ENCODE peak calls at places on chromosomes 6 and 20, in four cellular contexts. Z, E, S and U are unnamed samples.

GRCh38 chr6:39754493-39755115 is 29.4 kb upstream of the KIF6 start:
- DNase-seq in E (no peak), S (no peak), Z (no peak), U (no peak)

GRCh38 chr20:59314872-59315500 is 14.6 kb downstream of the EDN3 start:
- DNase-seq in E (no peak), S (no peak), Z (no peak), U (no peak)

GRCh38 chr6:36834576-36835293 is 4.5 kb downstream of the CPNE5 start:
- DNase-seq in S (no peak), E (no peak), Z (no peak), U (no peak)

GRCh38 chr6:33950891-33951889 is 147.4 kb upstream of the MLN start:
- DNase-seq in S (no peak), E (no peak), Z (no peak), U (no peak)

GRCh38 chr6:49915035-49915434 is 48.7 kb upstream of the CRISP1 start:
- DNase-seq in S (no peak), E (no peak), Z (no peak), U (no peak)

GRCh38 chr6:43867246-43867645 is 97.2 kb downstream of the VEGFA start:
- DNase-seq in S (no peak), Z (no peak), E (no peak), U (no peak)

GRCh38 chr6:24648276-24648675 is 2.3 kb upstream of the KIAA0319 start:
- DNase-seq in Z (no peak), S (no peak), E (no peak), U (no peak)

GRCh38 chr6:161434921-161435411 is 161.1 kb upstream of the AGPAT4 start:
- DNase-seq in E (peak; percentile 90), Z (no peak), S (no peak), U (peak; percentile 87)

GRCh38 chr6:11050735-11051134 is 6.6 kb upstream of the ELOVL2 start:
- DNase-seq in E (peak; percentile 25), S (no peak), Z (no peak), U (no peak)

GRCh38 chr6:143238306-143238705 is 177.6 kb downstream of the AIG1 start:
- DNase-seq in Z (no peak), S (no peak), E (no peak), U (no peak)

GRCh38 chr6:14278436-14278835 is 160.9 kb downstream of the CD83 start:
- DNase-seq in S (no peak), Z (no peak), E (no peak), U (no peak)

GRCh38 chr6:153058291-153058690 is 55.8 kb upstream of the MTRF1L start:
- DNase-seq in S (no peak), Z (no peak), E (peak; percentile 41), U (peak; percentile 40)

GRCh38 chr6:87139236-87139635 is 16.1 kb upstream of the ZNF292 start:
- DNase-seq in E (peak; percentile 66), Z (peak; percentile 36), S (peak; percentile 53), U (peak; percentile 73)

GRCh38 chr6:163352011-163352685 is 62.4 kb upstream of the QKI start:
- DNase-seq in Z (no peak), S (no peak), E (peak; percentile 73), U (no peak)

GRCh38 chr6:56291278-56291917 is 44.0 kb upstream of the COL21A1 start:
- DNase-seq in Z (no peak), S (no peak), E (no peak), U (peak; percentile 31)

DNA sequence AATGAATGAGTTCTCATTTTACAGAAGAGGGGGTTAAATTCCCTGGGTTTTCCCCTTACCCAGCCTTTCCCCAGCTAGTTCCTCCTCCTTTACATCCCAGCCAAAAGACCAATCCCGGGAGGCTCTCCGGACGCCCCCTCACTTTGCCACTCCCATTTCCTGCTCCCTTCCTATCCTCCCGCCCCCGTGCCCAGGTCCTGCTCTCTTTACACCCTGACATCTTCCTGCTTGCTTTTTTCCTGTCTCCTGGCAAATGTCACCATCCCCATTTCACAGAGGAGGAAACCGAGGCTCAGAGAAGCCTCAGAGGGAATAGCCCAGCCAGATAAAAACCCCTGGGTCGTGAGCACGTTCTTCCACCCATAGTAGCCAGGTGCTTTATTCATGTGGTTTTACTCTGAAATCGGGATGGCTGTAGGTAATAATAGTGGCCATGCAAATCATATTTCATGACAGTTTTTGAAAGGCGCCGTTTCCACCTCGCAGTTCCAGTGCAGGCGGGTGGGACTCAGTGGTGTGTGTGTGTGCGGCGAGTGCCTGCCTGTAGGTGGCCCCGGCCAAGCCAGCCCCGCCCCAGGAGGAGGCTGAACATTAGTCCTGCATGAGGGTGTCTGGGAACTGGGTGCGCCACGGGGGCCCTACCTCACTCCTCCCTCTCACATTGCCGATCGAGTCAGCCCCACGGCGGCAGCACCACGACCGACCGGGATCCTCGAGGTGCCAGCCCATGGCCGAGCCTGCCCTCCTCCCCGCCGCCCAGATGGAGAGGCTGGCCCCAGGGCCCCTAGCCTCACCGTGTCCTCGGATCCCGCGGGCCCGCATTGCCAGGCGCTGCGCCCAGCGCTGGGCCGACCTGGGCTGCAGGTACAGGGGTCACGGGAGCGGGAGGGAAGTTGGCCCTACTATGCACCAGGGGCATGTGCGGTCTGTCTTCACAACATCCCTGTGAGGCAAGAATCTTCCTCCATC is at the start of gene ARHGAP40:
- DNase-seq in E (no peak), Z (peak; percentile 58), S (peak; percentile 56), U (peak; percentile 30)
- TF ChIP-seq CTCF in E (no peak), Z (peak; percentile 25), S (no peak), U (no peak)

GRCh38 chr6:67003844-67004243 is 1296.8 kb upstream of the EYS start:
- DNase-seq in S (no peak), Z (no peak), E (no peak), U (no peak)

DNA sequence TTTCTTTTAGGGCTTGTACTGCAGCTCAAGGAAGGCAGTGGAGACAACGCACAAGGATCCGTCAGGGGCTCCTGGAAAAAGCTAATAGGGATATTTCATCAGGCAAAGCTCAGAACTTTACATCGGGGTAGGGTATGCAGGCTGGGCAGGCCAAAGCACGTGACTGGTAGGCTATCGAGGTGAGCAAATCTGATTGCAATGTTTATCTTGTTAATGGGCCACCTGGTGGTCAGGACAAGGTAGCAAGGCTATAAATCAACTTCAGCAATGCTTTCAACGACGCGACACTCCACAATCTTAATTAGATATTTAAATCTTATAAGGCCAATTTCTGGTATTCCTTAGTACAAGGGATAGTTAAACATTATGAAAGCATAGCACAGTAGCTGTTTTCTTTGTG is 1302.8 kb upstream of the EYS start:
- DNase-seq in S (no peak), Z (no peak), E (peak; percentile 22), U (no peak)
- TF ChIP-seq CTCF in S (peak; percentile 25), Z (no peak), E (peak; percentile 54), U (no peak)

GRCh38 chr20:62367136-62367482 is at the start of gene LAMA5:
- DNase-seq in S (peak; percentile 89), E (peak; percentile 59), Z (no peak), U (peak; percentile 74)

GRCh38 chr20:62364911-62365736 is 2.0 kb downstream of the LAMA5 start:
- DNase-seq in Z (no peak), E (no peak), S (no peak), U (no peak)

GRCh38 chr20:62365814-62366369 is 1.2 kb downstream of the LAMA5 start:
- DNase-seq in Z (no peak), E (peak; percentile 91), S (no peak), U (no peak)

GRCh38 chr20:62367483-62368302 is 581 bp upstream of the LAMA5 start:
- DNase-seq in S (no peak), Z (peak; percentile 24), E (peak; percentile 61), U (peak; percentile 54)

GRCh38 chr20:62366370-62367135 is 559 bp downstream of the LAMA5 start:
- DNase-seq in S (no peak), Z (no peak), E (peak; percentile 71), U (no peak)
- TF ChIP-seq CTCF in S (no peak), Z (no peak), E (no peak), U (no peak)

GRCh38 chr6:29653452-29654038 is 3.3 kb upstream of the MOG start:
- DNase-seq in E (peak; percentile 70), Z (peak; percentile 62), S (peak; percentile 62), U (peak; percentile 52)
- TF ChIP-seq CTCF in E (peak; percentile 84), Z (peak; percentile 76), S (peak; percentile 74), U (peak; percentile 72)

GRCh38 chr20:20720158-20720557 is 7.7 kb upstream of the RALGAPA2 start:
- DNase-seq in E (no peak), Z (no peak), S (no peak), U (no peak)

GRCh38 chr20:20721489-20721888 is 9.0 kb upstream of the RALGAPA2 start:
- DNase-seq in S (no peak), Z (no peak), E (no peak), U (no peak)

DNA sequence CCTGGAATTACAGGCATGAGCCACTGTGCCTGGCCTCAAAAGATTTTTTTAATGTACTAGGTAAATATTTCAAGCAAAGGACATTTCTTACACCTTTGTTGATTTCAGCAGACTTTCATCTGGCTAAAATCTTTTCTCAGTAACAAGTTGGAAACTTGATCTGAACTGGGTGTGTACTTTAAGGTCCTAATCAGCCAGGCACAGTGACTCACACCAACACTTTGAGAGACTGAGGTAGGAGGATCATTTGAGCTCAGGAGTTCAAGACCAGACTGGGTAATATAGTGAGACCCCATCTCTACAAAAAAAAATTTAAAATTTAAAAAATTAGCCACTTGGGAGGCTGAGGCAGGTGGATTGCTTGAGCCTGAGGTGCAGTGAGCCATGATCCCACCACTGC is 7.0 kb upstream of the RALGAPA2 start:
- DNase-seq in E (no peak), Z (no peak), S (no peak), U (no peak)
- TF ChIP-seq CTCF in E (no peak), Z (no peak), S (no peak), U (no peak)

GRCh38 chr20:46348231-46348803 is 40.0 kb upstream of the CDH22 start:
- DNase-seq in S (no peak), E (no peak), Z (no peak), U (peak; percentile 72)
- TF ChIP-seq CTCF in S (no peak), E (no peak), Z (no peak), U (peak; percentile 14)